ENCODE peak calls at places on chromosomes 1 and 21, in four cellular contexts. One of them, this sample, is unnamed.

GRCh38 chr1:58898739-58899580 is 115.1 kb upstream of the JUN start:
- DNase-seq in K562: peak; percentile 96
- DNase-seq in HepG2: peak; percentile 98
- DNase-seq in GM12878: no peak
- DNase-seq in this sample: no peak

GRCh38 chr1:66981679-66982078 is 56.9 kb downstream of the MIER1 start:
- DNase-seq in HepG2: no peak
- DNase-seq in K562: no peak
- DNase-seq in GM12878: no peak
- DNase-seq in this sample: no peak

GRCh38 chr1:13976485-13976884 is 276.5 kb downstream of the PRDM2 start:
- DNase-seq in GM12878: no peak
- DNase-seq in HepG2: no peak
- DNase-seq in K562: no peak
- DNase-seq in this sample: no peak

GRCh38 chr1:67564193-67564592 is 120.8 kb upstream of the GADD45A start:
- DNase-seq in GM12878: no peak
- DNase-seq in K562: no peak
- DNase-seq in HepG2: no peak
- DNase-seq in this sample: no peak

GRCh38 chr1:56249244-56249643 is 330.1 kb downstream of the PLPP3 start:
- DNase-seq in GM12878: no peak
- DNase-seq in HepG2: no peak
- DNase-seq in K562: no peak
- DNase-seq in this sample: no peak

GRCh38 chr1:160251687-160252526 is 10.4 kb downstream of the DCAF8 start:
- DNase-seq in K562: peak; percentile 68
- DNase-seq in GM12878: peak; percentile 31
- DNase-seq in HepG2: peak; percentile 81
- DNase-seq in this sample: no peak

GRCh38 chr1:43367904-43368645 is at the start of gene ELOVL1:
- DNase-seq in GM12878: peak; percentile 41
- DNase-seq in K562: peak; percentile 98
- DNase-seq in HepG2: peak; percentile 75
- DNase-seq in this sample: peak; percentile 92

GRCh38 chr1:157377216-157377821 is 175.0 kb downstream of the FCRL5 start:
- DNase-seq in GM12878: no peak
- DNase-seq in HepG2: peak; percentile 29
- DNase-seq in K562: peak; percentile 29
- DNase-seq in this sample: peak; percentile 34

GRCh38 chr21:41045534-41046268 is 122.3 kb upstream of the BACE2 start:
- DNase-seq in K562: peak; percentile 32
- DNase-seq in GM12878: no peak
- DNase-seq in HepG2: peak; percentile 5
- DNase-seq in this sample: peak; percentile 84

GRCh38 chr1:159214149-159214760 is 9.6 kb downstream of the ACKR1 start:
- DNase-seq in HepG2: peak; percentile 8
- DNase-seq in GM12878: no peak
- DNase-seq in K562: peak; percentile 72
- DNase-seq in this sample: peak; percentile 65

GRCh38 chr1:167854184-167854583 is 59.8 kb downstream of the ADCY10 start:
- DNase-seq in K562: no peak
- DNase-seq in GM12878: no peak
- DNase-seq in HepG2: no peak
- DNase-seq in this sample: no peak

GRCh38 chr1:87061742-87062156 is 147.3 kb downstream of the HS2ST1 start:
- DNase-seq in HepG2: no peak
- DNase-seq in K562: no peak
- DNase-seq in GM12878: peak; percentile 66
- DNase-seq in this sample: no peak

GRCh38 chr1:156652131-156652991 is 10.4 kb downstream of the BCAN start:
- DNase-seq in HepG2: no peak
- DNase-seq in K562: peak; percentile 39
- DNase-seq in GM12878: no peak
- DNase-seq in this sample: peak; percentile 92

GRCh38 chr1:170239445-170239844 is 93.7 kb downstream of the NTMT2 start:
- DNase-seq in K562: no peak
- DNase-seq in HepG2: no peak
- DNase-seq in GM12878: no peak
- DNase-seq in this sample: no peak

GRCh38 chr1:209101106-209101505 is 482.4 kb upstream of the CAMK1G start:
- DNase-seq in HepG2: no peak
- DNase-seq in K562: no peak
- DNase-seq in GM12878: no peak
- DNase-seq in this sample: no peak

GRCh38 chr21:41974752-41975053 is 20.9 kb upstream of the C2CD2 start:
- DNase-seq in GM12878: no peak
- DNase-seq in K562: no peak
- DNase-seq in HepG2: no peak
- DNase-seq in this sample: no peak

GRCh38 chr1:229150518-229150917 is 120.4 kb upstream of the RAB4A start:
- DNase-seq in HepG2: no peak
- DNase-seq in GM12878: no peak
- DNase-seq in K562: no peak
- DNase-seq in this sample: no peak

GRCh38 chr1:85998105-85998504 is 158.5 kb downstream of the COL24A1 start:
- DNase-seq in K562: no peak
- DNase-seq in GM12878: no peak
- DNase-seq in HepG2: no peak
- DNase-seq in this sample: no peak

GRCh38 chr1:85991261-85991660 is 165.3 kb downstream of the COL24A1 start:
- DNase-seq in K562: no peak
- DNase-seq in GM12878: no peak
- DNase-seq in HepG2: no peak
- DNase-seq in this sample: no peak

DNA sequence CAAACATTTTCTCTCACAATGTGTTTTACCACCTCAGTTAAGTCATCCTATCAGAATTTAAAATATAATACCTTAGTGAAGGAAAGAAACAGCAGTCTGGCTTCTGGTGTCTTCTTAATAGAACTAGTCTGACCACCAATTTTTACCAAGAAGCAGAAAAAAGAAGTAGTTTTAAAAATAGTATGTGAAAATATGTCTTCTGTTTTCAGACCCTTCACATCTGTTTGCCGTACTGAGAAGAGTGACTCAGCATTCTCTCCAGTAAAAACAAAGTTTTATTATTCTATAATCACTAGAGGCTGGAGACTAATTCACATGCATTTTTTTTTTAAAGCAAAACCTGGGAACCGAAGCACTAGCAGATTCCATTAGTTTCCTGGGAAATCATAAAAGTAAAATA is 163.8 kb downstream of the COL24A1 start:
- DNase-seq in K562: no peak
- DNase-seq in HepG2: no peak
- DNase-seq in GM12878: no peak
- DNase-seq in this sample: no peak
- TF ChIP-seq BRCA1 in K562: no peak
- TF ChIP-seq BRCA1 in HepG2: no peak
- TF ChIP-seq BRCA1 in GM12878: no peak
- TF ChIP-seq BRCA1 in this sample: no peak

GRCh38 chr1:12460911-12461621 is 156.9 kb downstream of the DHRS3 start:
- DNase-seq in HepG2: no peak
- DNase-seq in GM12878: no peak
- DNase-seq in K562: peak; percentile 53
- DNase-seq in this sample: no peak
- TF ChIP-seq BRCA1 in HepG2: no peak
- TF ChIP-seq BRCA1 in GM12878: no peak
- TF ChIP-seq BRCA1 in K562: no peak
- TF ChIP-seq BRCA1 in this sample: no peak

GRCh38 chr21:37453350-37453749 is 86.8 kb downstream of the DYRK1A start:
- DNase-seq in K562: no peak
- DNase-seq in HepG2: no peak
- DNase-seq in GM12878: no peak
- DNase-seq in this sample: no peak

GRCh38 chr21:37451446-37451845 is 84.9 kb downstream of the DYRK1A start:
- DNase-seq in HepG2: no peak
- DNase-seq in K562: peak; percentile 49
- DNase-seq in GM12878: no peak
- DNase-seq in this sample: no peak

GRCh38 chr21:37450385-37451044 is 83.9 kb downstream of the DYRK1A start:
- DNase-seq in HepG2: no peak
- DNase-seq in K562: no peak
- DNase-seq in GM12878: no peak
- DNase-seq in this sample: no peak

GRCh38 chr21:37454869-37455503 is 88.4 kb downstream of the DYRK1A start:
- DNase-seq in HepG2: no peak
- DNase-seq in K562: no peak
- DNase-seq in GM12878: no peak
- DNase-seq in this sample: no peak

GRCh38 chr21:37452222-37452621 is 85.6 kb downstream of the DYRK1A start:
- DNase-seq in K562: no peak
- DNase-seq in GM12878: no peak
- DNase-seq in HepG2: no peak
- DNase-seq in this sample: no peak
- TF ChIP-seq BRCA1 in K562: no peak
- TF ChIP-seq BRCA1 in GM12878: no peak
- TF ChIP-seq BRCA1 in HepG2: no peak
- TF ChIP-seq BRCA1 in this sample: no peak

GRCh38 chr1:242056988-242057744 is 58.3 kb upstream of the MAP1LC3C start:
- DNase-seq in HepG2: no peak
- DNase-seq in GM12878: no peak
- DNase-seq in K562: no peak
- DNase-seq in this sample: no peak
- TF ChIP-seq BRCA1 in HepG2: no peak
- TF ChIP-seq BRCA1 in GM12878: no peak
- TF ChIP-seq BRCA1 in K562: no peak
- TF ChIP-seq BRCA1 in this sample: no peak

GRCh38 chr1:78222225-78222961 is 176.6 kb downstream of the GIPC2 start:
- DNase-seq in HepG2: no peak
- DNase-seq in GM12878: no peak
- DNase-seq in K562: no peak
- DNase-seq in this sample: no peak
- TF ChIP-seq BRCA1 in HepG2: no peak
- TF ChIP-seq BRCA1 in GM12878: no peak
- TF ChIP-seq BRCA1 in K562: no peak
- TF ChIP-seq BRCA1 in this sample: no peak

GRCh38 chr1:220067246-220068204 is 21.2 kb upstream of the EPRS1 start:
- DNase-seq in HepG2: no peak
- DNase-seq in GM12878: no peak
- DNase-seq in K562: no peak
- DNase-seq in this sample: no peak
- TF ChIP-seq BRCA1 in HepG2: no peak
- TF ChIP-seq BRCA1 in GM12878: no peak
- TF ChIP-seq BRCA1 in K562: no peak
- TF ChIP-seq BRCA1 in this sample: no peak

GRCh38 chr1:218201601-218202000 is 83.5 kb upstream of the RRP15 start:
- DNase-seq in GM12878: no peak
- DNase-seq in K562: no peak
- DNase-seq in HepG2: no peak
- DNase-seq in this sample: no peak

GRCh38 chr1:218211241-218211640 is 73.9 kb upstream of the RRP15 start:
- DNase-seq in K562: no peak
- DNase-seq in HepG2: no peak
- DNase-seq in GM12878: no peak
- DNase-seq in this sample: no peak

GRCh38 chr1:218209351-218209861 is 75.7 kb upstream of the RRP15 start:
- DNase-seq in K562: no peak
- DNase-seq in GM12878: no peak
- DNase-seq in HepG2: no peak
- DNase-seq in this sample: no peak

DNA sequence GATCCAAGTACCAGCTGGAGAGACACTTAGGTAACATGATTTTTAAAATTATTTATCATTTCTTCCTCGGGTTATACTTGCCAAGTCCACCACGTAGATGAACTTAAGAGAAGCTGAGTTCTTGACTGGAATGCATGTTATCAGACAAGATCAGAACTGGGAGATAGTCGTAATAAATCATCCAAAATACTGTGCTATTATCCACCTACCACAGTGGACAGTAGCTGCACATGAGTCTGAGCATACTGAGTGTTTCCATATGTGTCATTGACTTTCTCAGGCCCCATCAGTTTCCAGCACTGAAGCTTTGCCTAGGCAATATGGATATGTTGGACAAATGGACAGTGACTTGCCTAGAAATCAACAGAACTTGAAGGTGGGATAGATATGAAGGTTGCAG is 77.9 kb upstream of the RRP15 start:
- DNase-seq in HepG2: no peak
- DNase-seq in GM12878: no peak
- DNase-seq in K562: no peak
- DNase-seq in this sample: no peak
- TF ChIP-seq BRCA1 in HepG2: no peak
- TF ChIP-seq BRCA1 in GM12878: no peak
- TF ChIP-seq BRCA1 in K562: no peak
- TF ChIP-seq BRCA1 in this sample: no peak

DNA sequence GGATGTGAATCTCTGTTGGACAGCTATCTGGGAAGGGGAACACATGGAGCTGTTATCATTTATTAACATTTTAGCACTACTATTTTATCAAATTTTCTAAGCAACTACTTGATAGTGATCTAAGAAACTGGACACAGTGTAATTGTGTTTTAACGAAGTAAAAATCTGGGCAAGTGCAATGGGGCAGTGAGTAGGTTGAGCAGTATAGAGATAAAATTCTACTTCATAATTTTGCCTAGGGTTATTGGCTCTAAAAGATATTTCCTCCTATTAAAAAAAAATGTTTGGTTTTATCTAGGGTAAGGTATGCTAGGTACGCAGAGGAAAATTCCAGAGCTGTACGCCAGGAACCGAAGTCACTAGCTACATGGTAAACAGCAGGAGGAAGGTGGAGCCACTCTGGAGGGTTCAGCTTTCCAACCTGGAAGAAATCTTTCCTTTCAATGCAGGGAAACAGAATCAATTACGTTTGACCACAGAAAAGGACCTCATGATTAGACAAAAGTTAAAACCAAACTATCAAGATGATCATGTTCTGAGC is 43.3 kb downstream of the BCAR3 start:
- DNase-seq in GM12878: no peak
- DNase-seq in HepG2: no peak
- DNase-seq in K562: no peak
- DNase-seq in this sample: no peak
- TF ChIP-seq BRCA1 in GM12878: no peak
- TF ChIP-seq BRCA1 in HepG2: no peak
- TF ChIP-seq BRCA1 in K562: no peak
- TF ChIP-seq BRCA1 in this sample: no peak

GRCh38 chr1:110243146-110243545 is 33.0 kb downstream of the KCNC4 start:
- DNase-seq in HepG2: no peak
- DNase-seq in K562: no peak
- DNase-seq in GM12878: no peak
- DNase-seq in this sample: no peak
- TF ChIP-seq BRCA1 in HepG2: no peak
- TF ChIP-seq BRCA1 in K562: no peak
- TF ChIP-seq BRCA1 in GM12878: no peak
- TF ChIP-seq BRCA1 in this sample: no peak

This sample was measured in H1.